ENCODE peak calls at places on chromosomes 16 and 17, in six cellular contexts. D, O, P, Z, H and A are unnamed samples.

GRCh38 chr16:14667347-14668266 is 26.5 kb downstream of the PLA2G10 start:
- DNase-seq in D (no peak), O (no peak), P (no peak), Z (no peak), H (no peak), A (no peak)

GRCh38 chr17:231966-232807 is 50.7 kb upstream of the DOC2B start:
- DNase-seq in D (peak; percentile 28), O (no peak), P (peak; percentile 6), Z (no peak), H (no peak), A (peak; percentile 19)

GRCh38 chr16:28311913-28312312 is 19.6 kb downstream of the SBK1 start:
- DNase-seq in D (no peak), O (no peak), P (no peak), Z (no peak), H (no peak), A (no peak)

GRCh38 chr17:1323336-1323735 is 43.9 kb downstream of the TRARG1 start:
- DNase-seq in D (peak; percentile 8), O (no peak), P (no peak), Z (no peak), H (no peak), A (no peak)

GRCh38 chr17:44916781-44917241 is 1.5 kb upstream of the GFAP start:
- DNase-seq in D (peak; percentile 74), O (no peak), P (peak; percentile 73), Z (no peak), H (no peak), A (peak; percentile 88)

GRCh38 chr16:52456368-52456767 is 90.6 kb downstream of the TOX3 start:
- DNase-seq in D (no peak), O (no peak), P (no peak), Z (no peak), H (no peak), A (no peak)

GRCh38 chr16:24208710-24209109 is 47.4 kb upstream of the CACNG3 start:
- DNase-seq in D (peak; percentile 69), O (no peak), P (no peak), Z (no peak), H (no peak), A (no peak)

GRCh38 chr17:3763777-3764170 is 37.2 kb downstream of the ITGAE start:
- DNase-seq in D (no peak), O (no peak), P (no peak), Z (no peak), H (no peak), A (no peak)

GRCh38 chr16:89562939-89563338 is 2.5 kb downstream of the RPL13 start:
- DNase-seq in D (no peak), O (no peak), P (no peak), Z (no peak), H (no peak), A (no peak)

GRCh38 chr17:52227926-52228325 is 69.4 kb upstream of the CA10 start:
- DNase-seq in D (no peak), O (no peak), P (no peak), Z (no peak), H (no peak), A (no peak)

GRCh38 chr17:35257080-35257701 is 14.3 kb downstream of the SLFN5 start:
- DNase-seq in D (no peak), O (no peak), P (no peak), Z (no peak), H (no peak), A (no peak)

GRCh38 chr17:57413848-57414651 is 157.7 kb downstream of the MSI2 start:
- DNase-seq in D (no peak), O (no peak), P (no peak), Z (no peak), H (no peak), A (no peak)

GRCh38 chr17:43868236-43868994 is 21.4 kb downstream of the CD300LG start:
- DNase-seq in D (no peak), O (no peak), P (no peak), Z (no peak), H (no peak), A (no peak)

GRCh38 chr16:81796585-81797346 is 17.7 kb downstream of the PLCG2 start:
- DNase-seq in D (no peak), O (no peak), P (no peak), Z (no peak), H (no peak), A (no peak)